ENCODE peak calls at places on chromosomes 12 and 14, in four cellular contexts. Q is left ventricle myocardium inferior, W is fibroblast of the aortic adventitia, J is nucleus accumbens. A is an unnamed sample.

GRCh38 chr14:50312734-50313054 is 570 bp downstream of the DMAC2L start:
- DNase-seq in Q (no peak), W (peak), J (no peak), A (no peak)

GRCh38 chr12:107475900-107476299 is 209.7 kb upstream of the PWP1 start:
- DNase-seq in Q (no peak), W (no peak), J (no peak), A (no peak)

GRCh38 chr12:96210376-96211055 is 16.3 kb downstream of the ELK3 start:
- DNase-seq in Q (no peak), W (no peak), J (no peak), A (no peak)

GRCh38 chr12:13373131-13373530 is 176.6 kb downstream of the EMP1 start:
- DNase-seq in Q (no peak), W (peak), J (no peak), A (no peak)

GRCh38 chr12:82047480-82047879 is 288.3 kb upstream of the PPFIA2 start:
- DNase-seq in Q (no peak), W (peak), J (no peak), A (peak)

GRCh38 chr12:27555928-27556778 is 32.1 kb downstream of the PPFIBP1 start:
- DNase-seq in Q (no peak), W (peak), J (no peak), A (peak)

GRCh38 chr12:27861428-27862167 is 81.6 kb upstream of the MANSC4 start:
- DNase-seq in Q (peak), W (peak), J (no peak), A (no peak)

GRCh38 chr14:38226366-38226765 is 18.7 kb downstream of the SSTR1 start:
- DNase-seq in Q (no peak), W (no peak), J (no peak), A (no peak)

GRCh38 chr12:53057816-53058500 is 8.1 kb downstream of the TNS2 start:
- DNase-seq in Q (no peak), W (no peak), J (no peak), A (no peak)

GRCh38 chr12:25263594-25263993 is 12.9 kb upstream of the KRAS start:
- DNase-seq in Q (no peak), W (no peak), J (no peak), A (no peak)